ENCODE peak calls at places on chromosomes 16 and 17, in eight cellular contexts. E, Y, T, Z, F, K, U and A are unnamed samples.

GRCh38 chr16:71467810-71468209 is 5.8 kb upstream of the ZNF23 start:
- DNase-seq in E (no peak), Y (no peak), T (peak; percentile 17), Z (no peak), F (peak; percentile 32), K (no peak), U (no peak), A (no peak)

GRCh38 chr16:58417035-58417434 is 24.8 kb downstream of the GINS3 start:
- DNase-seq in E (no peak), Y (no peak), T (no peak), Z (no peak), F (no peak), K (no peak), U (no peak), A (no peak)

GRCh38 chr17:7348478-7349242 is 3.3 kb upstream of the KCTD11 start:
- DNase-seq in E (no peak), Y (no peak), T (no peak), Z (no peak), F (no peak), K (no peak), U (peak; percentile 66), A (no peak)

GRCh38 chr16:50281391-50282009 is 15.1 kb downstream of the ADCY7 start:
- DNase-seq in E (no peak), Y (no peak), T (no peak), Z (no peak), F (no peak), K (no peak), U (no peak), A (no peak)

GRCh38 chr17:39926588-39927100 is 757 bp downstream of the ORMDL3 start:
- DNase-seq in E (peak; percentile 75), Y (no peak), T (peak; percentile 40), Z (no peak), F (no peak), K (no peak), U (no peak), A (peak; percentile 22)

GRCh38 chr16:66608241-66609138 is 4.0 kb downstream of the CMTM3 start:
- DNase-seq in E (peak; percentile 93), Y (peak; percentile 59), T (peak; percentile 94), Z (no peak), F (peak; percentile 79), K (peak; percentile 72), U (peak; percentile 78), A (peak; percentile 85)

GRCh38 chr16:27790546-27791403 is 240.8 kb downstream of the KATNIP start:
- DNase-seq in E (no peak), Y (no peak), T (no peak), Z (no peak), F (no peak), K (no peak), U (no peak), A (no peak)

GRCh38 chr16:57483725-57484514 is 2.4 kb downstream of the DOK4 start:
- DNase-seq in E (no peak), Y (no peak), T (no peak), Z (no peak), F (no peak), K (no peak), U (peak; percentile 87), A (no peak)

GRCh38 chr16:85379041-85380001 is 233.8 kb upstream of the GSE1 start:
- DNase-seq in E (no peak), Y (no peak), T (no peak), Z (no peak), F (no peak), K (no peak), U (no peak), A (no peak)

GRCh38 chr17:80792373-80792781 is 199.3 kb upstream of the CHMP6 start:
- DNase-seq in E (no peak), Y (no peak), T (no peak), Z (no peak), F (no peak), K (no peak), U (no peak), A (no peak)

GRCh38 chr17:44502598-44503079 is 567 bp downstream of the GPATCH8 start:
- DNase-seq in E (no peak), Y (peak; percentile 27), T (no peak), Z (no peak), F (no peak), K (no peak), U (no peak), A (no peak)

GRCh38 chr16:17138801-17139200 is 332.0 kb downstream of the XYLT1 start:
- DNase-seq in E (no peak), Y (no peak), T (peak; percentile 10), Z (no peak), F (peak; percentile 12), K (no peak), U (no peak), A (no peak)

GRCh38 chr16:85366031-85366763 is 246.9 kb upstream of the GSE1 start:
- DNase-seq in E (no peak), Y (no peak), T (no peak), Z (no peak), F (no peak), K (no peak), U (no peak), A (no peak)

GRCh38 chr17:6303664-6304063 is 131.3 kb downstream of the AIPL1 start:
- DNase-seq in E (no peak), Y (no peak), T (peak; percentile 15), Z (no peak), F (peak; percentile 22), K (no peak), U (no peak), A (no peak)

GRCh38 chr17:83109793-83110645 is 30.6 kb downstream of the METRNL start:
- DNase-seq in E (peak; percentile 99), Y (no peak), T (peak; percentile 92), Z (no peak), F (peak; percentile 96), K (no peak), U (no peak), A (no peak)

GRCh38 chr16:12137344-12138094 is 161.0 kb downstream of the SNX29 start:
- DNase-seq in E (no peak), Y (no peak), T (peak; percentile 8), Z (no peak), F (no peak), K (no peak), U (no peak), A (no peak)

GRCh38 chr17:73744411-73744810 is 100.2 kb upstream of the SDK2 start:
- DNase-seq in E (no peak), Y (no peak), T (no peak), Z (no peak), F (no peak), K (no peak), U (no peak), A (no peak)

GRCh38 chr17:46851029-46851741 is at the start of gene WNT9B:
- DNase-seq in E (no peak), Y (no peak), T (peak; percentile 20), Z (no peak), F (no peak), K (no peak), U (no peak), A (no peak)

GRCh38 chr17:39209317-39210092 is 9.4 kb downstream of the RPL19 start:
- DNase-seq in E (peak; percentile 94), Y (peak; percentile 38), T (peak; percentile 79), Z (no peak), F (no peak), K (no peak), U (peak; percentile 49), A (no peak)

GRCh38 chr17:49748791-49749190 is 15.1 kb downstream of the FAM117A start:
- DNase-seq in E (no peak), Y (no peak), T (no peak), Z (peak; percentile 91), F (no peak), K (no peak), U (no peak), A (no peak)

GRCh38 chr16:49416276-49416675 is 42.7 kb downstream of the C16orf78 start:
- DNase-seq in E (no peak), Y (no peak), T (no peak), Z (no peak), F (no peak), K (no peak), U (no peak), A (no peak)

GRCh38 chr16:84497418-84497817 is 7.0 kb downstream of the MEAK7 start:
- DNase-seq in E (peak; percentile 46), Y (no peak), T (no peak), Z (no peak), F (no peak), K (no peak), U (no peak), A (no peak)